ENCODE peak calls at places on chromosomes 11 and 22, in eight cellular contexts. D is tibial artery; Y is colonic mucosa; G is mesenchymal stem cell; C is effector memory CD4-positive, alpha-beta T cell; L is fibroblast of lung; E is mucosa of descending colon; O is adrenal gland. N is an unnamed sample.

GRCh38 chr22:39940757-39941305 is 19.4 kb upstream of the TMA7B start:
- DNase-seq in L (no peak), E (no peak), G (no peak), Y (no peak), O (no peak), D (no peak), C (no peak), N (no peak)

GRCh38 chr22:28075260-28075981 is 156.4 kb upstream of the PITPNB start:
- DNase-seq in D (peak; percentile 63), L (peak; percentile 90), G (peak; percentile 82), C (no peak), E (no peak), Y (peak; percentile 29), O (peak; percentile 79), N (peak; percentile 90)

GRCh38 chr11:34707462-34707840 is 86.6 kb downstream of the EHF start:
- DNase-seq in L (no peak), Y (no peak), O (no peak), G (no peak), E (no peak), C (no peak), D (no peak), N (no peak)

GRCh38 chr11:99739464-99740089 is 718.8 kb downstream of the CNTN5 start:
- DNase-seq in C (no peak), D (no peak), L (peak; percentile 15), O (no peak), E (no peak), G (peak; percentile 51), Y (no peak), N (peak; percentile 31)

GRCh38 chr11:121274332-121274991 is 18.1 kb upstream of the SC5D start:
- DNase-seq in Y (no peak), C (no peak), O (no peak), E (no peak), G (no peak), D (no peak), L (no peak), N (no peak)

GRCh38 chr22:38291201-38291777 is 18.5 kb upstream of the TMEM184B start:
- DNase-seq in Y (peak; percentile 51), L (no peak), G (no peak), E (no peak), D (no peak), O (no peak), C (no peak), N (no peak)

GRCh38 chr11:64267207-64267945 is 16.0 kb downstream of the PLCB3 start:
- DNase-seq in E (no peak), C (no peak), O (peak; percentile 76), Y (peak; percentile 60), L (no peak), D (no peak), G (no peak), N (peak; percentile 48)

GRCh38 chr22:50691521-50691920 is 18.9 kb downstream of the SHANK3 start:
- DNase-seq in E (no peak), C (no peak), L (no peak), G (no peak), D (peak; percentile 13), O (no peak), Y (no peak), N (peak; percentile 56)

GRCh38 chr22:39496131-39496838 is 5.8 kb upstream of the MIEF1 start:
- DNase-seq in D (peak; percentile 72), Y (peak; percentile 79), E (peak; percentile 82), C (peak; percentile 16), L (peak; percentile 55), G (peak; percentile 82), O (peak; percentile 92), N (peak; percentile 87)

GRCh38 chr11:1970956-1971355 is 23.8 kb downstream of the MRPL23 start:
- DNase-seq in E (no peak), D (no peak), C (no peak), L (no peak), O (peak; percentile 10), G (no peak), Y (no peak), N (no peak)

GRCh38 chr22:26718905-26719304 is 61.5 kb downstream of the MIAT start:
- DNase-seq in O (no peak), D (no peak), L (peak; percentile 98), E (no peak), C (no peak), G (peak; percentile 90), Y (no peak), N (peak; percentile 93)

GRCh38 chr22:44592466-44593180 is 94.6 kb upstream of the RTL6 start:
- DNase-seq in D (no peak), L (no peak), E (no peak), G (no peak), Y (no peak), C (no peak), O (no peak), N (no peak)

GRCh38 chr22:43481528-43482309 is 69.9 kb downstream of the MPPED1 start:
- DNase-seq in O (no peak), C (no peak), G (no peak), Y (no peak), L (no peak), D (no peak), E (no peak), N (no peak)

GRCh38 chr11:85945296-85945695 is 90.1 kb downstream of the CCDC83 start:
- DNase-seq in G (no peak), D (no peak), Y (no peak), O (no peak), C (no peak), E (no peak), L (no peak), N (no peak)

GRCh38 chr11:33060271-33060670 is 20.9 kb downstream of the TCP11L1 start:
- DNase-seq in O (no peak), G (no peak), L (no peak), D (no peak), Y (no peak), C (no peak), E (no peak), N (no peak)

GRCh38 chr11:57001674-57002401 is 13.1 kb downstream of the OR5AK2 start:
- DNase-seq in D (no peak), C (no peak), L (no peak), Y (no peak), G (peak; percentile 11), E (no peak), O (no peak), N (peak; percentile 14)

DNA sequence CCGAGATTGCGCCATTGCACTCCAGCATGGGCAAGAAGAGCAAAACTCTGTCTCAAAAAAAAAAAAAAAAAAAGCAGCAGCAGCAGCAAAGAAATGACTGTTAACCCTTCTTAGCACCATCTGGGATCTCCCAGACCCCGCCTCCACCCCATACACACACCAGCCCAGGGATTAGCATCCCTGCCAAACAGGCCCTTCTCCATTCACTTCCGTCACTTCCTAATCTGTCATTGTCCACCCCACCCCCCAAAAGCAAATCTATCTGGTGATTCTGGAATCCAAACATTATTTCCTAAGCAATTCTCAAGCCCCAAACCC is 5.8 kb upstream of the AHNAK start:
- DNase-seq in C (no peak), Y (peak; percentile 65), E (no peak), D (no peak), L (no peak), O (no peak), G (peak; percentile 76), N (peak; percentile 46)
- H3K4me1 ChIP-seq in C (peaks cover 75% of the 10 kb centered on the region), Y (peaks cover 61% of the 10 kb centered on the region), E (peaks cover 91% of the 10 kb centered on the region), D (peaks cover 75% of the 10 kb centered on the region), L (peaks cover 52% of the 10 kb centered on the region), O (peaks cover 75% of the 10 kb centered on the region), G (peaks cover 61% of the 10 kb centered on the region), N (peaks cover 56% of the 10 kb centered on the region)

GRCh38 chr22:32623943-32624342 is 149.3 kb downstream of the FBXO7 start:
- DNase-seq in E (no peak), C (no peak), Y (peak; percentile 62), O (peak; percentile 73), G (peak; percentile 70), D (peak; percentile 87), L (peak; percentile 86), N (peak; percentile 89)

GRCh38 chr22:32622762-32623147 is 148.1 kb downstream of the FBXO7 start:
- DNase-seq in C (no peak), D (no peak), Y (no peak), E (no peak), L (no peak), G (no peak), O (no peak), N (no peak)

GRCh38 chr22:32628626-32629587 is 154.3 kb downstream of the FBXO7 start:
- DNase-seq in D (no peak), C (no peak), E (no peak), G (peak; percentile 80), O (no peak), Y (no peak), L (no peak), N (peak; percentile 37)

GRCh38 chr22:32627091-32627490 is 152.5 kb downstream of the FBXO7 start:
- DNase-seq in Y (no peak), C (no peak), O (peak; percentile 43), G (no peak), E (no peak), L (no peak), D (no peak), N (no peak)

GRCh38 chr22:32625985-32626384 is 151.4 kb downstream of the FBXO7 start:
- DNase-seq in D (peak; percentile 55), E (no peak), L (no peak), Y (no peak), G (no peak), C (no peak), O (no peak), N (peak; percentile 45)
- H3K4me1 ChIP-seq in D (peaks cover 35% of the 10 kb centered on the region), E (no peaks in the 10 kb centered on the region), L (peaks cover 24% of the 10 kb centered on the region), Y (no peaks in the 10 kb centered on the region), G (peaks cover 3% of the 10 kb centered on the region), C (no peaks in the 10 kb centered on the region), O (peaks cover 22% of the 10 kb centered on the region), N (peaks cover 30% of the 10 kb centered on the region)

GRCh38 chr11:19816817-19817216 is 104.2 kb downstream of the NAV2 start:
- DNase-seq in L (no peak), G (no peak), O (no peak), E (no peak), D (no peak), C (no peak), Y (no peak), N (no peak)
- H3K4me1 ChIP-seq in L (peaks cover 7% of the 10 kb centered on the region), G (peaks cover 10% of the 10 kb centered on the region), O (no peaks in the 10 kb centered on the region), E (no peaks in the 10 kb centered on the region), D (peaks cover 75% of the 10 kb centered on the region), C (no peaks in the 10 kb centered on the region), Y (no peaks in the 10 kb centered on the region), N (peaks cover 12% of the 10 kb centered on the region)

GRCh38 chr11:58133329-58134076 is 8.2 kb upstream of the OR9I1 start:
- DNase-seq in L (no peak), C (no peak), D (no peak), Y (no peak), E (no peak), O (no peak), G (no peak), N (no peak)
- H3K4me1 ChIP-seq in L (no peaks in the 10 kb centered on the region), C (no peaks in the 10 kb centered on the region), D (no peaks in the 10 kb centered on the region), Y (no peaks in the 10 kb centered on the region), E (no peaks in the 10 kb centered on the region), O (no peaks in the 10 kb centered on the region), G (no peaks in the 10 kb centered on the region), N (no peaks in the 10 kb centered on the region)

N was measured in GM23248.